ENCODE peak calls at places on chromosomes 13 and 19, in seven cellular contexts. W is mucosa of descending colon, J is bronchial epithelial cell, R is stomach, Z is islet precursor cell, E is fibroblast of the conjunctiva, K is head of caudate nucleus. Y is an unnamed sample.

GRCh38 chr13:98766716-98767115 is 14.2 kb upstream of the SLC15A1 start:
- DNase-seq in Z (no peak), K (no peak), J (no peak), W (no peak), E (no peak), R (no peak), Y (no peak)

GRCh38 chr19:33303791-33304759 is 1.7 kb upstream of the CEBPA start:
- DNase-seq in Z (peak), J (no peak), K (no peak), E (no peak), W (no peak), R (peak), Y (no peak)

GRCh38 chr13:84433024-84433423 is 550.8 kb upstream of the SLITRK1 start:
- DNase-seq in R (no peak), W (no peak), J (no peak), E (peak), Z (no peak), K (no peak), Y (no peak)

GRCh38 chr13:110391273-110391672 is 84.2 kb downstream of the COL4A2 start:
- DNase-seq in W (no peak), Z (no peak), R (no peak), J (no peak), E (no peak), K (no peak), Y (no peak)

GRCh38 chr13:113086031-113086750 is 19.4 kb upstream of the F7 start:
- DNase-seq in R (no peak), W (no peak), K (no peak), E (no peak), Z (no peak), J (no peak), Y (peak)

GRCh38 chr13:30408319-30409101 is 13.8 kb upstream of the UBE2L5 start:
- DNase-seq in J (peak), E (peak), R (peak), Z (peak), K (peak), W (peak), Y (peak)

GRCh38 chr13:93724187-93724586 is 497.6 kb downstream of the GPC6 start:
- DNase-seq in W (no peak), R (no peak), K (no peak), Z (no peak), E (no peak), J (no peak), Y (no peak)

GRCh38 chr13:98325724-98326123 is 148.7 kb upstream of the RNF113B start:
- DNase-seq in K (no peak), Z (peak), J (no peak), W (no peak), E (no peak), R (no peak), Y (peak)

GRCh38 chr13:20943519-20944012 is 41.0 kb upstream of the XPO4 start:
- DNase-seq in E (peak), R (peak), K (peak), W (peak), Z (peak), J (peak), Y (peak)

GRCh38 chr13:66402071-66402470 is 828.1 kb downstream of the PCDH9 start:
- DNase-seq in W (no peak), E (no peak), Z (no peak), R (no peak), K (no peak), J (no peak), Y (no peak)

GRCh38 chr13:46893820-46894533 is 2.9 kb downstream of the HTR2A start:
- DNase-seq in J (no peak), W (peak), Z (peak), K (peak), E (peak), R (peak), Y (peak)

GRCh38 chr19:58544591-58545285 is 874 bp downstream of the TRIM28 start:
- DNase-seq in E (no peak), W (peak), K (no peak), R (no peak), Z (no peak), J (no peak), Y (no peak)

Y was measured in ELF-1.